ENCODE peak calls at places on chromosome 12, in nine cellular contexts. J, B, W, E, A, F, K, C and S are unnamed samples.

GRCh38 chr12:104410326-104410725 is 46.4 kb upstream of the CHST11 start:
- DNase-seq in J (no peak), B (no peak), W (no peak), E (no peak), A (no peak), F (no peak), K (no peak), C (no peak), S (no peak)

GRCh38 chr12:74988156-74988555 is 221.5 kb downstream of the KCNC2 start:
- DNase-seq in J (no peak), B (no peak), W (no peak), E (no peak), A (no peak), F (no peak), K (no peak), C (no peak), S (no peak)

GRCh38 chr12:3164454-3165310 is 87.5 kb downstream of the TSPAN9 start:
- DNase-seq in J (no peak), B (no peak), W (no peak), E (no peak), A (no peak), F (peak), K (no peak), C (no peak), S (no peak)

GRCh38 chr12:62256408-62257079 is 3.7 kb upstream of the USP15 start:
- DNase-seq in J (no peak), B (no peak), W (peak), E (peak), A (no peak), F (no peak), K (no peak), C (no peak), S (no peak)

GRCh38 chr12:105214141-105214540 is 21.8 kb downstream of the APPL2 start:
- DNase-seq in J (no peak), B (no peak), W (no peak), E (peak), A (peak), F (no peak), K (no peak), C (no peak), S (peak)

GRCh38 chr12:30631710-30632109 is 64.0 kb downstream of the IPO8 start:
- DNase-seq in J (no peak), B (no peak), W (no peak), E (no peak), A (no peak), F (no peak), K (no peak), C (no peak), S (no peak)

GRCh38 chr12:20356048-20356447 is 12.3 kb upstream of the PDE3A start:
- DNase-seq in J (no peak), B (no peak), W (no peak), E (no peak), A (no peak), F (no peak), K (no peak), C (no peak), S (no peak)

GRCh38 chr12:56267443-56268071 is 815 bp downstream of the COQ10A start:
- DNase-seq in J (no peak), B (no peak), W (no peak), E (no peak), A (no peak), F (no peak), K (no peak), C (peak), S (no peak)

GRCh38 chr12:6753772-6754356 is 923 bp upstream of the MLF2 start:
- DNase-seq in J (no peak), B (peak), W (no peak), E (no peak), A (no peak), F (no peak), K (no peak), C (no peak), S (no peak)

GRCh38 chr12:116039081-116039480 is 238.4 kb downstream of the MED13L start:
- DNase-seq in J (no peak), B (no peak), W (no peak), E (no peak), A (no peak), F (no peak), K (no peak), C (no peak), S (no peak)

GRCh38 chr12:110344657-110345056 is 58.9 kb downstream of the ANAPC7 start:
- DNase-seq in J (no peak), B (no peak), W (no peak), E (no peak), A (no peak), F (no peak), K (no peak), C (no peak), S (no peak)

GRCh38 chr12:7844131-7844530 is 28.6 kb downstream of the SLC2A14 start:
- DNase-seq in J (no peak), B (no peak), W (no peak), E (no peak), A (no peak), F (peak), K (no peak), C (no peak), S (no peak)

GRCh38 chr12:12502813-12503146 is 59.9 kb downstream of the DUSP16 start:
- DNase-seq in J (no peak), B (no peak), W (no peak), E (no peak), A (no peak), F (no peak), K (no peak), C (no peak), S (no peak)

GRCh38 chr12:89833337-89834252 is 125.0 kb upstream of the ATP2B1 start:
- DNase-seq in J (no peak), B (no peak), W (no peak), E (peak), A (peak), F (no peak), K (no peak), C (no peak), S (no peak)

GRCh38 chr12:20631711-20632110 is 63.4 kb upstream of the SLCO1C1 start:
- DNase-seq in J (no peak), B (no peak), W (no peak), E (no peak), A (no peak), F (peak), K (no peak), C (no peak), S (no peak)

GRCh38 chr12:125206757-125207156 is 141.5 kb downstream of the AACS start:
- DNase-seq in J (no peak), B (no peak), W (no peak), E (no peak), A (no peak), F (no peak), K (no peak), C (no peak), S (no peak)

GRCh38 chr12:131896080-131896810 is 1.8 kb downstream of the ULK1 start:
- DNase-seq in J (peak), B (peak), W (peak), E (peak), A (peak), F (peak), K (peak), C (peak), S (peak)

GRCh38 chr12:43292699-43293098 is 259.3 kb downstream of the ADAMTS20 start:
- DNase-seq in J (no peak), B (no peak), W (no peak), E (peak), A (peak), F (peak), K (no peak), C (no peak), S (no peak)

GRCh38 chr12:110349521-110350151 is 53.9 kb downstream of the ANAPC7 start:
- DNase-seq in J (no peak), B (no peak), W (no peak), E (no peak), A (no peak), F (no peak), K (no peak), C (no peak), S (no peak)

GRCh38 chr12:31929140-31929526 is 30.1 kb upstream of the RESF1 start:
- DNase-seq in J (no peak), B (no peak), W (no peak), E (no peak), A (no peak), F (no peak), K (no peak), C (no peak), S (no peak)

GRCh38 chr12:15971211-15971610 is 60.1 kb downstream of the DERA start:
- DNase-seq in J (no peak), B (no peak), W (no peak), E (no peak), A (no peak), F (no peak), K (no peak), C (no peak), S (no peak)

GRCh38 chr12:14982986-14983385 is 10.1 kb downstream of the PDE6H start:
- DNase-seq in J (no peak), B (no peak), W (no peak), E (no peak), A (no peak), F (no peak), K (no peak), C (no peak), S (no peak)

GRCh38 chr12:49293056-49293956 is 1.6 kb upstream of the PRPH start:
- DNase-seq in J (no peak), B (peak), W (no peak), E (no peak), A (no peak), F (no peak), K (no peak), C (no peak), S (no peak)

GRCh38 chr12:33752854-33753253 is 269.4 kb upstream of the ALG10 start:
- DNase-seq in J (no peak), B (no peak), W (no peak), E (peak), A (no peak), F (no peak), K (no peak), C (no peak), S (no peak)

GRCh38 chr12:2376855-2377657 is 324.3 kb downstream of the CACNA1C start:
- DNase-seq in J (no peak), B (no peak), W (no peak), E (no peak), A (no peak), F (no peak), K (no peak), C (no peak), S (no peak)

GRCh38 chr12:24848941-24849477 is 99.9 kb downstream of the BCAT1 start:
- DNase-seq in J (no peak), B (no peak), W (no peak), E (no peak), A (no peak), F (no peak), K (no peak), C (no peak), S (no peak)

GRCh38 chr12:110957652-110958051 is 37.3 kb upstream of the MYL2 start:
- DNase-seq in J (no peak), B (no peak), W (no peak), E (no peak), A (no peak), F (no peak), K (no peak), C (no peak), S (no peak)

GRCh38 chr12:50788562-50788961 is 24.7 kb downstream of the ATF1 start:
- DNase-seq in J (no peak), B (no peak), W (no peak), E (no peak), A (peak), F (peak), K (no peak), C (no peak), S (no peak)

GRCh38 chr12:130948136-130948535 is 5.6 kb upstream of the ADGRD1 start:
- DNase-seq in J (no peak), B (no peak), W (no peak), E (no peak), A (no peak), F (no peak), K (no peak), C (no peak), S (no peak)

GRCh38 chr12:39764944-39765560 is 145.4 kb upstream of the ABCD2 start:
- DNase-seq in J (no peak), B (no peak), W (no peak), E (peak), A (peak), F (peak), K (no peak), C (no peak), S (peak)

GRCh38 chr12:67669217-67669924 is 20.8 kb downstream of the DYRK2 start:
- DNase-seq in J (no peak), B (no peak), W (no peak), E (no peak), A (no peak), F (no peak), K (no peak), C (no peak), S (no peak)

GRCh38 chr12:61254225-61254624 is 1006.0 kb upstream of the USP15 start:
- DNase-seq in J (no peak), B (no peak), W (no peak), E (peak), A (no peak), F (no peak), K (no peak), C (no peak), S (no peak)

GRCh38 chr12:82714427-82714826 is 27.7 kb downstream of the TMTC2 start:
- DNase-seq in J (no peak), B (no peak), W (no peak), E (no peak), A (no peak), F (no peak), K (no peak), C (no peak), S (no peak)

GRCh38 chr12:65853489-65854157 is 29.3 kb downstream of the HMGA2 start:
- DNase-seq in J (no peak), B (no peak), W (no peak), E (no peak), A (peak), F (peak), K (no peak), C (no peak), S (no peak)

GRCh38 chr12:29282452-29282851 is 98.5 kb downstream of the ERGIC2 start:
- DNase-seq in J (no peak), B (no peak), W (no peak), E (no peak), A (no peak), F (no peak), K (no peak), C (no peak), S (no peak)

GRCh38 chr12:83954939-83955601 is 957.5 kb downstream of the SLC6A15 start:
- DNase-seq in J (no peak), B (no peak), W (no peak), E (peak), A (no peak), F (peak), K (no peak), C (no peak), S (no peak)

GRCh38 chr12:115259968-115260806 is 576.2 kb upstream of the TBX3 start:
- DNase-seq in J (no peak), B (no peak), W (no peak), E (no peak), A (no peak), F (no peak), K (no peak), C (no peak), S (no peak)

GRCh38 chr12:92827836-92828431 is 101.2 kb downstream of the EEA1 start:
- DNase-seq in J (no peak), B (peak), W (no peak), E (peak), A (peak), F (peak), K (no peak), C (no peak), S (peak)
- TF ChIP-seq CTCF in J (peak), B (peak), W (no peak), E (peak), A (peak), F (peak), K (peak), C (no peak), S (peak)

DNA sequence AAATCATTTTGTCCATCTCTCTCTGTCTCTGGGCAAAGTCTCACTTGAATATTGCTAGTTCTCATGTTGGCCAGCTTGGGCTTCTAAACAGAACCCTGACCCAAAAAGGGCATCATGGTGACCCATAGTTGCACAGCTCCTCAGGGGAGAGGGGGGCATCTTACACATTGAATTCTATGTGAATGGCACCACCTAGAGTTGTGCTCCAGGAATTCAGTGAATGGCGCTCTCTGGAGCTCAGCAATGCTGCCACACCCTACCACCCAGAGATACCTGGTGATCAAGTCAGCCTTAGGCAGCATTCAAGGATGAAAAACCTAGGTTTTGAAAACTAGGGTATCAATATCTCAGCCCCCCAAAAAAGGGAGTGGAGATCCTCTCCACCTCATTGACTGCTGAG is 50.6 kb downstream of the SMUG1 start:
- DNase-seq in J (no peak), B (no peak), W (no peak), E (no peak), A (no peak), F (no peak), K (no peak), C (no peak), S (no peak)
- TF ChIP-seq CTCF in J (peak), B (no peak), W (no peak), E (peak), A (no peak), F (no peak), K (no peak), C (no peak), S (no peak)

DNA sequence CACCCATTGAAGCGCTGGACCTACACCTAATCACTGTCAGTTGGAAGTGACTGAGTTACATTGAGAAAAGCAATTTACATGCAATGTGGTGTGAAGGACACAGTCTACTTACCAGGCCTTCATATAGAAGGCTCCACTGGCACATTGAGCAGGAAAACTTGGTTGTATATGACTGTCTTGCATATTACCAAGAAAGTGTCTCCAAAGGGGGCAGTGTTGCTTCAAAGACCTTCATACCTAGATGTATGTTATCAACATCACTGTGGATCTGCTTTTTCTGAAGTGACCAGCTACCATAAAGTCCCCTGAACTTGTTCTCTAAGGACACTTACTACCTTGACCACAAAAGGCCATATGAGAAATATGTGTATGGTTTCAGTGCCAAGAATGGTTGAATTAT is 64.1 kb downstream of the NELL2 start:
- DNase-seq in J (no peak), B (no peak), W (no peak), E (peak), A (no peak), F (no peak), K (no peak), C (no peak), S (no peak)
- TF ChIP-seq CTCF in J (peak), B (no peak), W (no peak), E (peak), A (no peak), F (no peak), K (no peak), C (no peak), S (no peak)

GRCh38 chr12:123972448-123973401 is at the start of the genes CCDC92 and ZNF664:
- DNase-seq in J (peak), B (peak), W (peak), E (peak), A (peak), F (peak), K (peak), C (peak), S (peak)
- TF ChIP-seq CTCF in J (peak), B (no peak), W (no peak), E (no peak), A (peak), F (no peak), K (no peak), C (no peak), S (no peak)

DNA sequence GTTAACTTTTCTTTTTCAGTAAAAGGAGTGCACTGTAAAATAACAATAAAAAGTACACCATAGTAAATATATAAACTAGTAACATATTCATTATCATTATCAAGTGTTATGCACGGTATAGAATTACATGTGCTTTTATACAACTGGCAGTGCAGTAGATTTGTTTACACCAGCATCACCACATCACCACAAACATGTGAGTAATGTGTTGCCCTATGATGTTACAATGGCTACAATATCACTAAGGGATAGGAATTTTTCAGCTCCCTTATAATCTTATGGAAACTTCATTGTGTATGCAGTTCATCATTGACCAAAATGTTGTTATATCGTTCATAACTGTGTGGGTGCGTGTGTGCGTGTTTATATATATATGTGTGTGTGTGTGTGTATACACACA is 23.5 kb upstream of the NEDD1 start:
- DNase-seq in J (no peak), B (no peak), W (no peak), E (no peak), A (peak), F (peak), K (no peak), C (no peak), S (no peak)
- TF ChIP-seq CTCF in J (no peak), B (no peak), W (no peak), E (no peak), A (no peak), F (no peak), K (no peak), C (no peak), S (no peak)